ENCODE peak calls at places on chromosome 4, in six cellular contexts. M is MM.1S, N is IMR-90, B is transverse colon, C is stomach, Y is suprapubic skin. J is an unnamed sample. For H3K36me3 and H3K4me1, the result is how much of the 10 kb centered on the place peaks cover.

GRCh38 chr4:1458581-1458980 is 52.3 kb upstream of the NKX1-1 start:
- DNase-seq in M (no peak), N (no peak), B (no peak), C (no peak), Y (peak), J (no peak)

GRCh38 chr4:104064650-104065577 is 345.1 kb upstream of the TACR3 start:
- DNase-seq in M (peak), N (no peak), B (peak), C (peak), Y (no peak), J (peak)

GRCh38 chr4:73600917-73601316 is 19.3 kb downstream of the RASSF6 start:
- DNase-seq in M (no peak), N (peak), B (no peak), C (no peak), Y (no peak), J (no peak)

GRCh38 chr4:152684007-152684406 is 4.2 kb upstream of the TMEM154 start:
- DNase-seq in M (no peak), N (no peak), B (no peak), C (no peak), Y (no peak), J (no peak)

GRCh38 chr4:145351162-145351561 is 130.5 kb upstream of the SMAD1 start:
- DNase-seq in M (no peak), N (no peak), B (no peak), C (no peak), Y (no peak), J (no peak)

GRCh38 chr4:113436360-113436759 is 325.2 kb downstream of the CAMK2D start:
- DNase-seq in M (no peak), N (peak), B (no peak), C (no peak), Y (no peak), J (no peak)

GRCh38 chr4:173040200-173040599 is 128.4 kb upstream of the GALNT7 start:
- DNase-seq in M (peak), N (peak), B (no peak), C (no peak), Y (no peak), J (peak)

GRCh38 chr4:84894621-84895020 is 71.9 kb downstream of the WDFY3 start:
- DNase-seq in M (no peak), N (no peak), B (no peak), C (no peak), Y (no peak), J (no peak)

GRCh38 chr4:2258091-2259035 is 3.5 kb downstream of the MXD4 start:
- DNase-seq in M (no peak), N (no peak), B (peak), C (peak), Y (peak), J (no peak)

GRCh38 chr4:6372649-6373525 is 99.5 kb downstream of the PPP2R2C start:
- DNase-seq in M (peak), N (peak), B (no peak), C (no peak), Y (no peak), J (peak)

GRCh38 chr4:2007804-2008670 is 737 bp downstream of the NELFA start:
- DNase-seq in M (no peak), N (peak), B (no peak), C (no peak), Y (peak), J (no peak)

GRCh38 chr4:111323916-111324315 is 701.0 kb upstream of the PITX2 start:
- DNase-seq in M (no peak), N (peak), B (no peak), C (no peak), Y (no peak), J (no peak)

GRCh38 chr4:21827575-21827974 is 121.0 kb downstream of the KCNIP4 start:
- DNase-seq in M (no peak), N (peak), B (no peak), C (no peak), Y (no peak), J (no peak)

GRCh38 chr4:74539043-74539790 is 94.3 kb downstream of the AREG start:
- DNase-seq in M (no peak), N (no peak), B (no peak), C (no peak), Y (no peak), J (peak)

GRCh38 chr4:99615210-99615834 is 40.7 kb downstream of the MTTP start:
- DNase-seq in M (no peak), N (no peak), B (no peak), C (no peak), Y (no peak), J (no peak)

GRCh38 chr4:182968917-182969650 is 51.9 kb upstream of the DCTD start:
- DNase-seq in M (no peak), N (no peak), B (no peak), C (no peak), Y (no peak), J (no peak)

GRCh38 chr4:189974056-189974455 is 33.4 kb downstream of the FRG1 start:
- DNase-seq in M (no peak), N (no peak), B (no peak), C (no peak), Y (no peak), J (no peak)

GRCh38 chr4:153513596-153513995 is 47.4 kb downstream of the TMEM131L start:
- DNase-seq in M (no peak), N (peak), B (no peak), C (no peak), Y (no peak), J (no peak)

GRCh38 chr4:112145820-112146813 is 863 bp downstream of the FAM241A start:
- DNase-seq in M (peak), N (peak), B (peak), C (peak), Y (peak), J (peak)

GRCh38 chr4:110196871-110197420 is 1.5 kb downstream of the ELOVL6 start:
- DNase-seq in M (peak), N (peak), B (peak), C (peak), Y (peak), J (peak)

GRCh38 chr4:55927776-55928437 is 20.8 kb upstream of the CEP135 start:
- DNase-seq in M (no peak), N (peak), B (no peak), C (no peak), Y (no peak), J (no peak)

GRCh38 chr4:89024051-89024675 is 32.8 kb downstream of the FAM13A start:
- DNase-seq in M (peak), N (peak), B (peak), C (peak), Y (peak), J (peak)

GRCh38 chr4:67087897-67088296 is 457.4 kb downstream of the CENPC start:
- DNase-seq in M (peak), N (no peak), B (peak), C (peak), Y (peak), J (peak)

GRCh38 chr4:147865926-147866325 is 134.0 kb downstream of the ARHGAP10 start:
- DNase-seq in M (no peak), N (peak), B (no peak), C (no peak), Y (no peak), J (no peak)

GRCh38 chr4:152448806-152449205 is 87.1 kb downstream of the FBXW7 start:
- DNase-seq in M (no peak), N (no peak), B (no peak), C (no peak), Y (no peak), J (no peak)

GRCh38 chr4:52932586-52933482 is 70.7 kb downstream of the RASL11B start:
- DNase-seq in M (no peak), N (peak), B (no peak), C (no peak), Y (no peak), J (no peak)

GRCh38 chr4:3215733-3216132 is 33.2 kb upstream of the MSANTD1 start:
- DNase-seq in M (no peak), N (no peak), B (no peak), C (no peak), Y (peak), J (no peak)

GRCh38 chr4:99390060-99390459 is 37.5 kb upstream of the ADH1C start:
- DNase-seq in M (no peak), N (peak), B (no peak), C (no peak), Y (no peak), J (no peak)

GRCh38 chr4:17492058-17492741 is 19.7 kb downstream of the QDPR start:
- DNase-seq in M (no peak), N (no peak), B (no peak), C (no peak), Y (no peak), J (peak)

GRCh38 chr4:76526585-76526990 is 91.6 kb downstream of the SHROOM3 start:
- DNase-seq in M (no peak), N (no peak), B (no peak), C (peak), Y (no peak), J (peak)

GRCh38 chr4:72546456-72546855 is 22.6 kb downstream of the ADAMTS3 start:
- DNase-seq in M (no peak), N (no peak), B (no peak), C (no peak), Y (no peak), J (no peak)

GRCh38 chr4:8920969-8921368 is 49.3 kb upstream of the HMX1 start:
- DNase-seq in M (no peak), N (no peak), B (no peak), C (peak), Y (no peak), J (no peak)

GRCh38 chr4:126405369-126405982 is 1090.7 kb downstream of the FAT4 start:
- DNase-seq in M (peak), N (peak), B (no peak), C (no peak), Y (no peak), J (no peak)

GRCh38 chr4:106569151-106570029 is 200.8 kb upstream of the GIMD1 start:
- DNase-seq in M (peak), N (peak), B (no peak), C (no peak), Y (no peak), J (no peak)

GRCh38 chr4:158315706-158316105 is 105.4 kb downstream of the TMEM144 start:
- DNase-seq in M (no peak), N (peak), B (no peak), C (no peak), Y (no peak), J (no peak)

GRCh38 chr4:82891728-82892466 is 944 bp upstream of the SEC31A start:
- DNase-seq in M (peak), N (peak), B (no peak), C (no peak), Y (no peak), J (peak)

GRCh38 chr4:127997534-127998388 is 32.6 kb downstream of the ABHD18 start:
- DNase-seq in M (peak), N (peak), B (no peak), C (no peak), Y (no peak), J (no peak)

DNA sequence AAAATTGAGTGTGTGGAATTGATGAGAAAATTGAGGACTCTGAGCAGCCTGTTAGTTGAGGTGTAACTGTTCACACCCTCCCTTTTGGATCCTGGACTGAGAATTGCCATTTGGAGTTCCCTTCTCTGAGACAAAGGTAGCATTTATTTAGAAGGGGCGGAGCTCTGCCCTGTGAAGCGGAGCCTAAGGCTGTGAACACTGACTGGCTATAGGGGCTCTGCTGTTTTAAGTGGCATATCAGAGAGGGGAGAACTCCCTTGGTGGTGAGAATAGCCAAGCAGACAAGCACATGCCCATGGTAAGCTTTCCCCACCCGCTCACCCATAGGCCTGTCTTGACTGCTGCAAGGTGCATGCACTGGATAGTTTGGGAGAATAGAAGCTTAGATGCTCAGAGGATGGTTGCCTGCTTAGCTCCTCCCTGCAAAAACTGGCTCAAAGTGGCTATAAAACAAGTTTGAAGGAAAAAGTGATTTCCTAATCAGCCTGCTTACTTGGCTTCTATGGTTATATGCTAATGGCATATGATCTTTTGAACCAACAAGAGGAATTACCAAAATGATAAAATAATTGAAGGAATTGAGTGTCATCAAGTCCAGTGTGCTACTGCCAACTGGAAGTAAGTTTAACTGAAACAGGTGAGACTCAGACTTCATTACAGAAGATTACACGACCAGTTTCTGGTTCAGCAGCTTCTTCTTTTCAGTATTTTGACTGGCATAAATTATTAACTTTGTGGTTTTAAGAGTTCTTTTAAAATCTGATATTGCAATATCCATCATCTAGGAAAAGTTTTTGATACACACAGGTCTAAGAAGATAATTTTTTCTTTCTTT is 108.4 kb downstream of the AFF1 start:
- DNase-seq in M (no peak), N (no peak), B (no peak), C (no peak), Y (no peak), J (no peak)
- H3K36me3 ChIP-seq in M (under half), N (under half), B (under half), C (under half), Y (under half), J (under half)

DNA sequence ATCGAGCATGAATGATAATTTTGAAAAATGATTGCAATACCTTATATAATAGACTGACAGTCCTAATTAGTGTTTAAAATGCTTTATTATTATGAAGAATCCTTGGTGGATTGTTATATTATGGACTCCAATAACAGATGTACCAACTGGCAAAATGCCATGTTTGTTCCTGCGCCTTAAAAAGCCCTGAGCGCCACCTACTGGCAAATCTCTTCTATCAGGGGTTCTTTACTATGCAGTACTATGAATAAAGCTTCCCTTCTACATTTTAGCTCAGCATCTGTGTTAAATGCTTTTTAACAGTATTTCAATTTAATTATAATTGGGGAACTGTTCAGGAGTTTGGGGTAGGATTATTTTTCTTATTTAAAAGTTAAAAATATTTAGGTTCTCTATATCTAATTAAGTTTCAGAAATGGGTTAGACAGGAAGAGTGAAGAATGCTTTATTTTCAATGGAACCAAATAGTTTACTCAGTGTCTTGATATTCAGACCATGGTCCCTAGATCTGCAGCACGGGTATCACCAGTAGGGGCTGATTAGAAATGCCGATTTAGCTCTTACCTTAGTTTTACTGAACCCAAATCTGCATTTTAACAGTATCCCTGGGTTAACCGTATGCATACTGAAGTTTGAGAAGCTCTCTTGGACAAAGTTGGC is 20.0 kb downstream of the CFAP97 start:
- DNase-seq in M (peak), N (peak), B (peak), C (peak), Y (peak), J (peak)
- H3K4me1 ChIP-seq in M (under half), N (under half), B (under half), C (under half), Y (under half), J (under half)

GRCh38 chr4:95124906-95125504 is 367.2 kb downstream of the BMPR1B start:
- DNase-seq in M (peak), N (peak), B (no peak), C (no peak), Y (no peak), J (peak)
- H3K36me3 ChIP-seq in M (under half), N (under half), B (under half), C (under half), Y (under half), J (under half)

GRCh38 chr4:43275779-43276178 is 383.3 kb downstream of the GRXCR1 start:
- DNase-seq in M (no peak), N (no peak), B (no peak), C (no peak), Y (no peak), J (no peak)

GRCh38 chr4:43277003-43277402 is 384.5 kb downstream of the GRXCR1 start:
- DNase-seq in M (no peak), N (peak), B (no peak), C (no peak), Y (no peak), J (no peak)

GRCh38 chr4:43271946-43272345 is 379.4 kb downstream of the GRXCR1 start:
- DNase-seq in M (no peak), N (no peak), B (no peak), C (no peak), Y (no peak), J (no peak)

DNA sequence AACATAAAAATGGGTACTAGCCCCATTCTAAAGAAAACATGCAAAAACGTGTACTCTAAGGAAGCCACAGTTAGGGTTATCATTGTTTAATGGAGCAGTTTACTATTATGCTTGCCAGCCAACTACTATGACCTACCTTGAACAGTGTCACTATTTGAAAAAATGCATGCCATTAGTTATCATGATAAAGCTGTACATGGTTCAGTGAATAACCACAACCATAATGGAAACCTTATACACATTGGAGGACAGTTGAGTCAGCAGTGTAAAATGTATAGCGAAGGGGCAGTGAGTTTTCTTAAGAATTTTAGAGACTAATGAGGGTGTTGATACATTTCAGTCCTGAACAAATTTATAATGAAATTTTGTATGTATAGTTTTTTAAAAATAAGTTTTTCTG is 381.9 kb downstream of the GRXCR1 start:
- DNase-seq in M (no peak), N (no peak), B (no peak), C (no peak), Y (no peak), J (no peak)
- H3K4me1 ChIP-seq in M (under half), N (under half), B (under half), C (under half), Y (under half), J (under half)

DNA sequence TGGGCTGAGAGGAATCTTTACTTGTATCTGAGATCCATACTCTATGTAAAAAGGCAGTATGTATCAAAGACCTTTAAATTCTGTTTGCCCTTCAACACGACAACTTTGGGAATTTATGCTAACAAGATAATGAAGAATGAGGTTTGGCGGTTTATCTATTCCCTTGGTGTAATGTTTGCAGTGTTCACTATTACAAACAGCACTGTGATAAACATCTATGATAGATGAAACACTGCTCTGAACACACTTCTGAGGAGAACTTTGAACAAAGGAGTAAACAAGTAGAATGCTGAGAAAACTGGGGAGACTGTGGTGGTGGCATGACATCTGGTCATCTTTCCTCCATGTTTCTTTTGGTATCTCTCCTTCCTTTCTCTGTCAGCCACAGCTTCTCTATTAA is 126.9 kb downstream of the PDE5A start:
- DNase-seq in M (no peak), N (no peak), B (no peak), C (no peak), Y (no peak), J (no peak)
- H3K36me3 ChIP-seq in M (under half), N (half or more), B (half or more), C (half or more), Y (under half), J (under half)

GRCh38 chr4:20313237-20314030 is 61.7 kb downstream of the SLIT2 start:
- DNase-seq in M (peak), N (no peak), B (peak), C (no peak), Y (no peak), J (peak)
- H3K4me1 ChIP-seq in M (under half), N (under half), B (under half), C (under half), Y (under half), J (under half)